ENCODE peak calls at places on chromosomes 16 and 17, in eight cellular contexts. K, Q, S, T, F, B, P and M are unnamed samples.
A peak's percentile ranks its signal among the peaks of the same experiment; 100 is the strongest.

GRCh38 chr16:61681124-61681523 is 355.1 kb downstream of the CDH8 start:
- DNase-seq in K (no peak), Q (no peak), S (no peak), T (no peak), F (no peak), B (no peak), P (no peak), M (no peak)

GRCh38 chr17:50598487-50598886 is 36.2 kb upstream of the ABCC3 start:
- DNase-seq in K (no peak), Q (no peak), S (no peak), T (no peak), F (no peak), B (no peak), P (no peak), M (no peak)

GRCh38 chr17:76969598-76970172 is 101.5 kb downstream of the MGAT5B start:
- DNase-seq in K (no peak), Q (no peak), S (no peak), T (no peak), F (no peak), B (no peak), P (no peak), M (no peak)

GRCh38 chr16:13839577-13839976 is 80.4 kb upstream of the ERCC4 start:
- DNase-seq in K (no peak), Q (no peak), S (no peak), T (no peak), F (no peak), B (no peak), P (no peak), M (no peak)

GRCh38 chr16:66342294-66342900 is 24.1 kb upstream of the CDH5 start:
- DNase-seq in K (no peak), Q (peak; percentile 43), S (no peak), T (no peak), F (peak; percentile 48), B (no peak), P (no peak), M (no peak)

GRCh38 chr17:39607057-39607850 is 466 bp downstream of the NEUROD2 start:
- DNase-seq in K (no peak), Q (no peak), S (no peak), T (no peak), F (no peak), B (no peak), P (no peak), M (no peak)

GRCh38 chr17:57090560-57091185 is 5.6 kb downstream of the AKAP1 start:
- DNase-seq in K (no peak), Q (no peak), S (no peak), T (no peak), F (no peak), B (no peak), P (no peak), M (no peak)

GRCh38 chr16:87471278-87472141 is 21.3 kb downstream of the ZCCHC14 start:
- DNase-seq in K (no peak), Q (no peak), S (no peak), T (no peak), F (no peak), B (no peak), P (no peak), M (no peak)

DNA sequence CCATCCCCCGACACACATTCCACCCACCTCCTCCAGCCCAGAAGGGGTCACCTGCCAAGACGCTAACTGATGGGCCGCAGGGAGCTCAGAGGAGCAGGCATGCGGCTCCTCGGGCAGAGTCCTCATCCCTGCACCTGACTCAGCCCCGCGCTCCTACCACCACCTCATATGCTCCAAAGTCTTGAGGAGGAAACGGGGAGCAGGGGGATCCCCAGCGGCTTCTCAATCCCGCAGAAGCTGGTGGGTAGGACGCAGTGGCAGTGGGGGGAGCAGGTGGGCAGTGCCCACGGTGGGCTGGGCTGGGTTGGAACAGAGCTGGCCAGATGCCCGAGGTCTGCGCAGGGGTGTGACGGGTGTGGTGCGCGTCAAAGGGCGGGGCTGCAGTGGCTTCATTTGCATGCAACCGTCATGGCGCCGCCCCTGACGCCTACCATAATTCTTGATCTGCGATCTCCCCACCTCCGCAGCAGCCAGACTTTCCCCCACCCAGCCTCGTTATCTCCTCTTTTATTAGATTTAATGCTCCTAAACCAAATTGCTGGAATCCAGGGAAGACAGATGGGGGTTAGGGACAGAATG is 39.0 kb upstream of the EMP2 start:
- DNase-seq in K (no peak), Q (no peak), S (no peak), T (peak; percentile 74), F (no peak), B (no peak), P (peak; percentile 60), M (no peak)
- H3K4me3 ChIP-seq in K (no peak overlapping the region), Q (no peak overlapping the region), S (no peak overlapping the region), T (no peak overlapping the region), F (peak overlapping the region; percentile 6), B (no peak overlapping the region), P (peak overlapping the region; percentile 28), M (no peak overlapping the region)

DNA sequence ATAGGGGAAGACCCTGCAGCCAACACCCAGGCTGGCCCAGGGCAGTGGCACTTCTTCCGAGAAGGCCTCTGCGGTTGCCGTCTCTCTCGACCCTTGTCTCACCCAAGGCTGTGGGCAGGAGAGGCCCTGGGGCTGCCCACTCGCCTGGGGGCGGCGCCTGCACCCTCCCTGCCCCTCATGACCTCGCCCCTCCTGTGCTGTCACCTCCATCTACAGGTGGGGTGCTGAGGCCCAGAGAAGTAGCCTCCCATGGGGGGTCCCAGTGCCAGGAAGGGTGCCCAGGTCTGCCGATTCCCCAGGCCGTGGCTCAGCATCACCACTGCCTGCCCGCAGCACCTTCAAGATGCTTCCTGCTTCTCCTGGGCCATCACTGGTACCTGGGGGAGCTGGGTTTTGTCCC is 992 bp downstream of the NLRC3 start:
- DNase-seq in K (no peak), Q (no peak), S (no peak), T (no peak), F (no peak), B (no peak), P (no peak), M (no peak)
- H3K4me3 ChIP-seq in K (no peak overlapping the region), Q (no peak overlapping the region), S (no peak overlapping the region), T (no peak overlapping the region), F (no peak overlapping the region), B (peak overlapping the region; percentile 98), P (peak overlapping the region; percentile 28), M (no peak overlapping the region)

GRCh38 chr17:18237461-18237860 is 12.0 kb downstream of the LLGL1 start:
- DNase-seq in K (no peak), Q (no peak), S (no peak), T (no peak), F (no peak), B (no peak), P (no peak), M (no peak)

GRCh38 chr17:18245038-18245776 is 13.3 kb downstream of the FLII start:
- DNase-seq in K (peak; percentile 55), Q (no peak), S (no peak), T (no peak), F (no peak), B (no peak), P (no peak), M (no peak)

GRCh38 chr17:18238299-18238698 is 12.9 kb downstream of the LLGL1 start:
- DNase-seq in K (no peak), Q (no peak), S (no peak), T (no peak), F (no peak), B (no peak), P (no peak), M (no peak)

GRCh38 chr17:18240449-18240848 is 15.0 kb downstream of the LLGL1 start:
- DNase-seq in K (no peak), Q (no peak), S (no peak), T (no peak), F (no peak), B (no peak), P (no peak), M (no peak)

GRCh38 chr17:18241229-18241871 is 15.9 kb downstream of the LLGL1 start:
- DNase-seq in K (no peak), Q (no peak), S (no peak), T (no peak), F (no peak), B (no peak), P (no peak), M (no peak)
- H3K4me3 ChIP-seq in K (no peak overlapping the region), Q (no peak overlapping the region), S (no peak overlapping the region), T (no peak overlapping the region), F (no peak overlapping the region), B (no peak overlapping the region), P (no peak overlapping the region), M (no peak overlapping the region)

DNA sequence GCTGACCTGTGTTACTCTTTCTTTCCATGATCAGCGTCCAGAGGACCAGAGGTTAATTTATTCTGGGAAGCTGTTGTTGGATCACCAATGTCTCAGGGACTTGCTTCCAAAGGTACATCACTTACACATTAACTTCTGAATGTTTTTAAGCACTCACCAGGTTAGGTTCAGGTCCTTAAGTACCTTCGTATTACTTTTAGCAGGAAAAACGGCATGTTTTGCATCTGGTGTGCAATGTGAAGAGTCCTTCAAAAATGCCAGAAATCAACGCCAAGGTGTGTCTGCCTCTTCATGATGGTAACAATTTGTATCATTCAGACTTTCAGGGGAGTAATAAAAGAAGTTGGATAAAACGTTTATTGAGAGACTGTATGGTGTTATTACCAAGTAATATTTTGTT is 3.3 kb downstream of the HERPUD1 start:
- DNase-seq in K (no peak), Q (no peak), S (no peak), T (no peak), F (no peak), B (no peak), P (no peak), M (no peak)
- H3K4me3 ChIP-seq in K (peak overlapping the region; percentile 95), Q (no peak overlapping the region), S (peak overlapping the region; percentile 98), T (no peak overlapping the region), F (no peak overlapping the region), B (no peak overlapping the region), P (peak overlapping the region; percentile 99), M (peak overlapping the region; percentile 95)

DNA sequence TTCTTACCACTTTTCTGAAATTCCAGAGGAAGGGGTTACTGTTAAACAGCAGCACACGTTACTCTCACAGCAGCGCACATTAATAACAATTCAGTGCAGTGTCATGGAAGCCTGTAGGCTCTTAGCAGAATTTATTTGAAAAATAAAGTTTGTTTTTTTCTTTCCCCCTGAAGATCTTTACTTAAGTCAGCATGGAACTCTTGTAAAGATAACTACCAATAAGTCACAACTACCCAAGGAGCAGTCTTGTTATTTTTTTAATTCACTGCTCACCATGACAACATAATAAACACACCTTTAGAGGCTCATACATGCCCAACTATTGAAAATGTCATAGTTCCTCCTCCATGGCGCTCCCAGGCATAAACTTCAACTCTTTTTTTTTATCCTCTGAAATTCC is 31.8 kb upstream of the PSMD7 start:
- DNase-seq in K (no peak), Q (no peak), S (no peak), T (no peak), F (no peak), B (no peak), P (no peak), M (no peak)
- H3K4me3 ChIP-seq in K (no peak overlapping the region), Q (no peak overlapping the region), S (no peak overlapping the region), T (no peak overlapping the region), F (no peak overlapping the region), B (no peak overlapping the region), P (no peak overlapping the region), M (no peak overlapping the region)